ENCODE peak calls at places on chromosomes 3 and 15, in five cellular contexts. O is astrocyte of the spinal cord, V is pancreas, K is lower leg skin, C is fibroblast of mammary gland. Y is an unnamed sample.

GRCh38 chr15:70788114-70789049 is 25.0 kb upstream of the UACA start:
- DNase-seq in K (no peak), C (peak), O (peak), V (no peak), Y (peak)

GRCh38 chr15:60910202-60910601 is 318.9 kb downstream of the RORA start:
- DNase-seq in V (no peak), K (no peak), C (no peak), O (no peak), Y (no peak)

GRCh38 chr3:30282052-30282708 is 324.2 kb upstream of the TGFBR2 start:
- DNase-seq in O (peak), C (peak), V (no peak), K (no peak), Y (peak)

GRCh38 chr15:46077220-46077619 is 442.4 kb downstream of the SQOR start:
- DNase-seq in C (no peak), V (peak), K (no peak), O (no peak), Y (no peak)

GRCh38 chr3:133887075-133887950 is 8.4 kb downstream of the RAB6B start:
- DNase-seq in V (no peak), C (no peak), O (no peak), K (peak), Y (no peak)

GRCh38 chr15:29514931-29515330 is 245.3 kb upstream of the NSMCE3 start:
- DNase-seq in K (peak), V (no peak), O (no peak), C (no peak), Y (no peak)

GRCh38 chr3:99114565-99115291 is 213.2 kb upstream of the DCBLD2 start:
- DNase-seq in V (no peak), C (peak), K (no peak), O (peak), Y (peak)

GRCh38 chr3:25532763-25533162 is 104.7 kb downstream of the RARB start:
- DNase-seq in O (no peak), C (peak), K (no peak), V (no peak), Y (peak)

GRCh38 chr15:73325191-73325980 is 43.4 kb downstream of the HCN4 start:
- DNase-seq in K (no peak), O (no peak), C (no peak), V (no peak), Y (no peak)

GRCh38 chr3:136734382-136735070 is 17.7 kb downstream of the STAG1 start:
- DNase-seq in C (no peak), O (no peak), V (no peak), K (no peak), Y (no peak)

GRCh38 chr3:190125669-190126068 is 5.0 kb upstream of the P3H2 start:
- DNase-seq in C (no peak), V (no peak), O (no peak), K (no peak), Y (no peak)

GRCh38 chr15:71426792-71427191 is 311.5 kb downstream of the THSD4 start:
- DNase-seq in K (no peak), V (no peak), O (no peak), C (no peak), Y (no peak)

GRCh38 chr15:67833504-67834248 is 6.2 kb downstream of the RNU6-1 start:
- DNase-seq in C (no peak), V (no peak), K (peak), O (peak), Y (peak)

GRCh38 chr15:73633991-73634495 is 854 bp upstream of the NPTN start:
- DNase-seq in V (no peak), C (peak), O (peak), K (no peak), Y (peak)

GRCh38 chr3:38461086-38461390 is 7.3 kb downstream of the ACVR2B start:
- DNase-seq in K (peak), O (no peak), C (no peak), V (no peak), Y (no peak)

GRCh38 chr3:68728343-68728742 is 204.0 kb downstream of the TAFA4 start:
- DNase-seq in O (no peak), C (no peak), K (no peak), V (no peak), Y (no peak)

GRCh38 chr3:4261411-4261810 is 41.8 kb upstream of the SETMAR start:
- DNase-seq in C (no peak), V (no peak), K (no peak), O (no peak), Y (no peak)

GRCh38 chr15:84633311-84634227 is 20.5 kb downstream of the WDR73 start:
- DNase-seq in C (peak), K (peak), O (peak), V (peak), Y (peak)

GRCh38 chr3:195352895-195353488 is 82.0 kb upstream of the XXYLT1 start:
- DNase-seq in V (no peak), C (peak), K (no peak), O (peak), Y (peak)

GRCh38 chr3:81375921-81376320 is 385.5 kb downstream of the GBE1 start:
- DNase-seq in O (no peak), V (no peak), K (no peak), C (no peak), Y (no peak)

GRCh38 chr15:85615930-85616329 is 178.8 kb downstream of the KLHL25 start:
- DNase-seq in C (peak), K (no peak), V (no peak), O (peak), Y (peak)

GRCh38 chr3:134430950-134431445 is 54.8 kb downstream of the ANAPC13 start:
- DNase-seq in K (no peak), O (no peak), C (no peak), V (no peak), Y (no peak)

GRCh38 chr3:87167634-87168456 is 59.3 kb upstream of the CHMP2B start:
- DNase-seq in O (peak), C (peak), K (no peak), V (peak), Y (peak)

GRCh38 chr15:75731248-75732100 is 18.8 kb upstream of the CSPG4 start:
- DNase-seq in C (peak), O (no peak), V (no peak), K (no peak), Y (peak)

GRCh38 chr15:77819841-77820728 is 187.4 kb upstream of the LINGO1 start:
- DNase-seq in O (no peak), K (no peak), V (no peak), C (peak), Y (no peak)

GRCh38 chr3:183653209-183654064 is 18.0 kb downstream of the KLHL24 start:
- DNase-seq in K (no peak), O (peak), C (peak), V (no peak), Y (peak)

GRCh38 chr15:69092159-69092558 is 68.3 kb upstream of the GLCE start:
- DNase-seq in O (peak), K (no peak), V (no peak), C (peak), Y (peak)

GRCh38 chr3:33145221-33145900 is 31.5 kb downstream of the CRTAP start:
- DNase-seq in O (peak), K (peak), C (no peak), V (no peak), Y (no peak)

GRCh38 chr3:33145901-33146580 is 32.2 kb downstream of the CRTAP start:
- DNase-seq in O (peak), C (no peak), K (peak), V (no peak), Y (no peak)

GRCh38 chr3:33152363-33153360 is 38.8 kb downstream of the CRTAP start:
- DNase-seq in V (no peak), O (no peak), K (peak), C (no peak), Y (no peak)

GRCh38 chr3:33144433-33144832 is 30.6 kb downstream of the CRTAP start:
- DNase-seq in O (no peak), V (no peak), K (peak), C (no peak), Y (no peak)

DNA sequence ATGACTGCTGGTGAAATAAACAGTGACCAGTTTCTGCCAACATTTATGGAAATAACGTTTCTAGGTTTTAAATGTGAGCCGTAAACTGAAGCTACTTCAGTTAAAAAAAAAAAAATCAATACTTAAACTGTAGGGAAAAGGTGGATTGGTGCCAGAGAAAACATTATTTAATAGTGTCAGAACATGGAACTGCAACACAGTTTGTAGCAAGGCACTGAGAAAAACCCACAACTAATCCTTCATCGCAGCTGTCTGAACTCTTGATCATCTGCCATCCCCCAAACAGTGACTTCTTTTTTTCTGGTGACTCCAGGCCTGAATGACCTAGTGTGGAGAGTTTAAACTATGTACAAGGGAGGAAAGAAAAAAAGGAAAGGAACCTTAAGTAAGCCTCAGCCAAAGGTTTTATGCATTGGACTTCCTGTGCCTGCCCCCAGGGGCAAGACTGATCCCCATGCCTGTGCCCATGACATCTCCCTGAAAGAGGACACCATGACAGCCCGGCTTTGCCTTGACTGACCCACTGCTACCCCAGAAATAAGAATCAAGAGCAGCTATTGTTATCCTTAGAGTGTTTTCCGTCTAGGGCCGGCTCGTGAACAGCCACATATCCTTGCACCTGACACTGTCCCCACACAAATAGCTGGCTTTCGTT is 33.1 kb downstream of the CRTAP start:
- DNase-seq in O (peak), K (peak), V (no peak), C (peak), Y (peak)
- TF ChIP-seq CTCF in O (no peak), K (no peak), V (peak), C (no peak), Y (no peak)

GRCh38 chr3:108157275-108157674 is 64.9 kb downstream of the IFT57 start:
- DNase-seq in C (no peak), K (no peak), V (peak), O (no peak), Y (no peak)
- TF ChIP-seq CTCF in C (no peak), K (no peak), V (no peak), O (no peak), Y (no peak)

DNA sequence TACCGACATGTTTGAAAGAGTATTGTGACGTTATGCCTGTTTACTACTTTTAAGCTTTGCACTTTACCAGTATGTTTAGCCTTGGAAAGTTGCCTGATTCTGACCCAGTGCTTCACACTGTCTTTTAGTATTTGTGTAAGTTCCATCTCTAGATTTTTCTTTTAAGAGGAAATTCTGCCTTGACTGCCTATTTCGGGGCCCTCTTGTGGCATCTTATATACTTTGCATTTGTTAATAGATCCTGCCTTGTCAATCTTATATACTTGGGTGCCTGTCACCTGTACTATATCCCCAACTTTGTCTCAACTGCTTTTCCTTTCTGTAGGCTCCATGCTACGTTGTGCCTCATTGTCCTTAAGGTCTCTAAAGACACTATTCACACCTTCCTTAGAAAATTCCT is 244.6 kb downstream of the STXBP5L start:
- DNase-seq in V (no peak), O (peak), C (peak), K (no peak), Y (peak)
- TF ChIP-seq CTCF in V (no peak), O (no peak), C (no peak), K (no peak), Y (no peak)

GRCh38 chr3:100708644-100708988 is 678 bp upstream of the TFG start:
- DNase-seq in V (no peak), O (no peak), C (no peak), K (no peak), Y (no peak)

GRCh38 chr3:100708989-100709839 is at the start of gene TFG:
- DNase-seq in O (peak), C (peak), K (peak), V (peak), Y (peak)

GRCh38 chr3:100709840-100710235 is 544 bp downstream of the TFG start:
- DNase-seq in V (peak), O (no peak), K (peak), C (peak), Y (peak)

GRCh38 chr3:100706365-100706764 is 2.9 kb upstream of the TFG start:
- DNase-seq in V (no peak), K (no peak), O (no peak), C (peak), Y (peak)

DNA sequence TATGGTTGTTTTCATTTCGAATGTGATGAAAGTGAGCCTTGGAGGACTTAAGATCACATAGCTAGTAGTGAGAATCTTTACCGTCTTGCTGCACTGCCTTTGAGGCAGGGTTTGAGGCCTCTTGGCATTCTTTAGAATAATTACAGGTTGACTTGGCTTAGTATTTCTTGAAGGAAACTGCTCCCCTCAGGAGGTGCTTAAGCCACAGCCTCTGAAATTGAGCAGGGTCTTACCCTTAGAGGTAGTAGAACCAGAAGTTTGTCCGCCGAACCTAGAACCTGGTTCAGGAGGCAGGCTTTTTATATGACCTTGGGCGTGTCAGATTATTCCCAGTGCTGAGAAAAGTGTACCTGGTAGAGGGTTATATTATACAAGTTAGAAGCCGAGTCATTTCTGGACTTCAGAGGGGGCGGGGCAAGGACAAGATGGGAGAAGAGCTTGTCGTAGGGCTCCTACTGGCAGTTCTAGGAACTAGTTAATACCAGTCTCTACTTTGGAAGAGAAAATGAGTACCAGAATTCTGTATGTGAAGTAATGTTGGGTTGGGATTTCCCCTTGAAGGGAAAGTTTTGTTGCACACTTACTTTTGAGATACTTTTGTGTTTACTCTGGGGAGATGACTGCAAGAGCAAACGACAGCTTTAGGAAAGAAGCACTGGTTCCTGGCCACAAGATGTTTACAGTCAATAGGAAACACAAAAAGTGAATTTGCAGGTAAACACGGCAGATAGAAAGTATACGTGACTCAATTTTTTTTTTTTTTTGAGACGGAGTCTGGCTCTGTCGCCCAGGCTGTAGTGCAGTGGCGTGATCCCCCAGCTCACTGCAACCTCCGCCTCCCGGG is 1.3 kb downstream of the TFG start:
- DNase-seq in O (peak), K (no peak), C (peak), V (peak), Y (peak)
- TF ChIP-seq CTCF in O (peak), K (no peak), C (peak), V (no peak), Y (peak)